ENCODE peak calls at places on chromosomes 12 and 14, in five cellular contexts. J is naive B cell, N is heart right ventricle, I is nucleus accumbens, B is activated B cell treated with CpG ODN at 0.5 μM for 24 hours. Y is an unnamed sample.

GRCh38 chr14:88005978-88006851 is 1.3 kb downstream of the GPR65 start:
- DNase-seq in N (no peak), J (peak; percentile 77), I (no peak), B (no peak), Y (no peak)

GRCh38 chr12:54368709-54369596 is 4.7 kb upstream of the GPR84 start:
- DNase-seq in N (peak; percentile 91), B (peak; percentile 78), J (peak; percentile 74), I (peak; percentile 54), Y (peak; percentile 83)

GRCh38 chr12:120971299-120972180 is 6.8 kb upstream of the HNF1A start:
- DNase-seq in B (no peak), N (no peak), J (peak; percentile 54), I (no peak), Y (no peak)

GRCh38 chr14:63249112-63249511 is 44.9 kb downstream of the RHOJ start:
- DNase-seq in J (no peak), I (no peak), B (no peak), N (no peak), Y (no peak)

GRCh38 chr12:122293081-122293480 is 26.8 kb upstream of the VPS33A start:
- DNase-seq in B (no peak), J (no peak), I (no peak), N (no peak), Y (no peak)

GRCh38 chr14:31025335-31026075 is at the start of gene AP4S1:
- DNase-seq in B (peak; percentile 66), J (peak; percentile 53), N (peak; percentile 43), I (peak; percentile 52), Y (peak; percentile 63)

GRCh38 chr14:67949771-67950170 is 130.2 kb downstream of the RAD51B start:
- DNase-seq in J (no peak), B (no peak), I (no peak), N (no peak), Y (no peak)

GRCh38 chr12:75850751-75851462 is 180.7 kb downstream of the PHLDA1 start:
- DNase-seq in N (no peak), B (no peak), I (no peak), J (no peak), Y (no peak)

GRCh38 chr12:56468216-56469006 is at the start of gene SPRYD4:
- DNase-seq in N (peak; percentile 92), I (peak; percentile 87), J (peak; percentile 96), B (peak; percentile 92), Y (peak; percentile 89)

GRCh38 chr12:104549820-104550480 is 93.2 kb downstream of the CHST11 start:
- DNase-seq in N (no peak), J (no peak), B (no peak), I (no peak), Y (no peak)

GRCh38 chr14:21095430-21096205 is 2.8 kb downstream of the ZNF219 start:
- DNase-seq in J (no peak), I (no peak), N (no peak), B (no peak), Y (no peak)

GRCh38 chr12:124188059-124188458 is 106.8 kb upstream of the RFLNA start:
- DNase-seq in N (no peak), J (no peak), B (no peak), I (no peak), Y (no peak)

GRCh38 chr14:100333867-100334266 is 10.7 kb downstream of the SLC25A47 start:
- DNase-seq in B (no peak), J (no peak), N (no peak), I (no peak), Y (no peak)

GRCh38 chr14:51208982-51209381 is 31.1 kb upstream of the TMX1 start:
- DNase-seq in B (no peak), I (no peak), J (no peak), N (no peak), Y (no peak)

GRCh38 chr14:85058170-85058569 is 471.8 kb upstream of the FLRT2 start:
- DNase-seq in N (no peak), B (no peak), I (no peak), J (no peak), Y (no peak)

GRCh38 chr14:97523936-97524335 is 726.8 kb downstream of the VRK1 start:
- DNase-seq in I (no peak), B (no peak), N (no peak), J (no peak), Y (no peak)

GRCh38 chr12:79925492-79925891 is 9.4 kb downstream of the PPP1R12A start:
- DNase-seq in N (no peak), J (no peak), I (no peak), B (no peak), Y (no peak)

GRCh38 chr14:95265106-95266094 is 54.3 kb downstream of the CLMN start:
- DNase-seq in J (peak; percentile 78), N (no peak), B (peak; percentile 25), I (no peak), Y (no peak)

GRCh38 chr12:11171953-11172675 is 1.1 kb downstream of the SMIM10L1 start:
- DNase-seq in J (no peak), B (no peak), N (no peak), I (no peak), Y (no peak)

GRCh38 chr14:51185754-51186153 is 54.3 kb upstream of the TMX1 start:
- DNase-seq in N (no peak), J (no peak), I (no peak), B (no peak), Y (no peak)

GRCh38 chr12:1083086-1083887 is 92.3 kb downstream of the ERC1 start:
- DNase-seq in B (no peak), I (peak; percentile 23), N (no peak), J (no peak), Y (no peak)

GRCh38 chr14:99264691-99265090 is 7.3 kb downstream of the BCL11B start:
- DNase-seq in I (no peak), B (no peak), J (no peak), N (no peak), Y (no peak)

GRCh38 chr14:25400607-25401206 is 350.8 kb upstream of the STXBP6 start:
- DNase-seq in N (no peak), I (no peak), J (peak; percentile 14), B (no peak), Y (peak; percentile 15)

GRCh38 chr12:57216931-57217871 is 607 bp downstream of the NXPH4 start:
- DNase-seq in I (no peak), B (no peak), J (peak; percentile 35), N (no peak), Y (no peak)

GRCh38 chr12:128829870-128830504 is 6.2 kb upstream of the SLC15A4 start:
- DNase-seq in I (no peak), N (no peak), B (peak; percentile 51), J (peak; percentile 87), Y (peak; percentile 24)

GRCh38 chr12:31008241-31008711 is 65.4 kb upstream of the DDX11 start:
- DNase-seq in J (no peak), N (no peak), B (no peak), I (no peak), Y (no peak)

GRCh38 chr14:21069388-21070082 is 569 bp upstream of the ARHGEF40 start:
- DNase-seq in B (no peak), J (peak; percentile 22), N (peak; percentile 45), I (peak; percentile 63), Y (peak; percentile 81)

GRCh38 chr14:96097752-96098151 is 58.6 kb downstream of the C14orf132 start:
- DNase-seq in B (no peak), I (no peak), J (no peak), N (no peak), Y (no peak)

GRCh38 chr14:72608391-72609204 is 285.3 kb downstream of the DPF3 start:
- DNase-seq in I (no peak), N (no peak), J (no peak), B (no peak), Y (no peak)

GRCh38 chr14:103078420-103078749 is 5.6 kb upstream of the LBHD2 start:
- DNase-seq in J (peak; percentile 69), B (peak; percentile 46), N (peak; percentile 82), I (peak; percentile 17), Y (peak; percentile 21)

GRCh38 chr12:39393890-39394289 is 49.0 kb downstream of the KIF21A start:
- DNase-seq in B (no peak), N (no peak), I (no peak), J (no peak), Y (no peak)

GRCh38 chr12:88856201-88856600 is 275.9 kb upstream of the KITLG start:
- DNase-seq in J (no peak), B (no peak), N (no peak), I (no peak), Y (no peak)

GRCh38 chr12:27821259-27821973 is 41.4 kb upstream of the MANSC4 start:
- DNase-seq in J (peak; percentile 17), I (no peak), N (no peak), B (peak; percentile 24), Y (peak; percentile 3)

GRCh38 chr12:10740182-10740581 is 17.1 kb upstream of the YBX3 start:
- DNase-seq in J (no peak), B (no peak), N (no peak), I (no peak), Y (no peak)

GRCh38 chr14:51520087-51520486 is 131.6 kb upstream of the FRMD6 start:
- DNase-seq in I (no peak), J (no peak), N (no peak), B (no peak), Y (no peak)

GRCh38 chr12:104889735-104890134 is 68.4 kb downstream of the SLC41A2 start:
- DNase-seq in I (no peak), B (no peak), N (no peak), J (no peak), Y (no peak)

GRCh38 chr12:89347325-89347829 is 4.9 kb downstream of the DUSP6 start:
- DNase-seq in N (no peak), J (no peak), B (no peak), I (no peak), Y (no peak)

GRCh38 chr14:73741386-73741875 is 27.2 kb upstream of the PNMA1 start:
- DNase-seq in I (no peak), B (no peak), N (peak; percentile 81), J (peak; percentile 68), Y (peak; percentile 24)

GRCh38 chr12:53334822-53335221 is 1.3 kb downstream of the SP7 start:
- DNase-seq in I (no peak), J (no peak), B (no peak), N (no peak), Y (no peak)

GRCh38 chr12:28226705-28227104 is 36.4 kb downstream of the CCDC91 start:
- DNase-seq in J (no peak), I (no peak), B (no peak), N (no peak), Y (no peak)

Y was measured in C1 segment of cervical spinal cord.